ENCODE peak calls at places on chromosomes 16 and 17, in eight cellular contexts. D is PC-3; Q is naive thymus-derived CD4-positive, alpha-beta T cell; N is heart left ventricle; X is GM23248; Z is suprapubic skin; K is neural progenitor cell; F is tibial artery. A is an unnamed sample. For H3K4me1, the result is how much of the 10 kb centered on the place peaks cover.

GRCh38 chr16:2147378-2147777 is 1.0 kb upstream of the RAB26 start:
- DNase-seq in D (no peak), Q (no peak), N (no peak), X (no peak), Z (no peak), K (no peak), F (no peak), A (no peak)

GRCh38 chr17:68515238-68515637 is 3.0 kb downstream of the PRKAR1A start:
- DNase-seq in D (no peak), Q (no peak), N (peak), X (peak), Z (no peak), K (peak), F (no peak), A (no peak)

GRCh38 chr17:39064374-39064773 is 87.1 kb downstream of the PLXDC1 start:
- DNase-seq in D (peak), Q (no peak), N (no peak), X (peak), Z (no peak), K (no peak), F (no peak), A (peak)

GRCh38 chr17:72122002-72122310 is 1.1 kb downstream of the SOX9 start:
- DNase-seq in D (peak), Q (no peak), N (no peak), X (peak), Z (no peak), K (no peak), F (no peak), A (no peak)

GRCh38 chr16:17160285-17160854 is 310.4 kb downstream of the XYLT1 start:
- DNase-seq in D (no peak), Q (no peak), N (no peak), X (peak), Z (no peak), K (peak), F (no peak), A (no peak)

GRCh38 chr16:89905511-89906140 is 13.0 kb upstream of the MC1R start:
- DNase-seq in D (no peak), Q (no peak), N (no peak), X (peak), Z (no peak), K (no peak), F (no peak), A (no peak)

GRCh38 chr16:59899940-59900339 is 1165.8 kb upstream of the GOT2 start:
- DNase-seq in D (no peak), Q (no peak), N (no peak), X (no peak), Z (no peak), K (no peak), F (no peak), A (no peak)

GRCh38 chr16:85353839-85354622 is 241.8 kb upstream of the CIBAR2 start:
- DNase-seq in D (peak), Q (no peak), N (no peak), X (no peak), Z (no peak), K (no peak), F (no peak), A (no peak)

GRCh38 chr16:22325598-22326368 is 28.6 kb downstream of the POLR3E start:
- DNase-seq in D (no peak), Q (no peak), N (no peak), X (no peak), Z (no peak), K (no peak), F (no peak), A (no peak)

GRCh38 chr17:79844869-79845600 is 5.8 kb upstream of the CBX4 start:
- DNase-seq in D (peak), Q (no peak), N (peak), X (peak), Z (no peak), K (peak), F (no peak), A (no peak)
- H3K4me1 ChIP-seq in D (under half), Q (under half), N (under half), X (under half), Z (half or more), K (under half), F (under half), A (under half)

GRCh38 chr17:7379134-7379533 is 1.8 kb upstream of the TNK1 start:
- DNase-seq in D (no peak), Q (no peak), N (no peak), X (no peak), Z (no peak), K (no peak), F (no peak), A (no peak)
- H3K27ac ChIP-seq in D (no peak), Q (no peak), N (no peak), X (no peak), Z (no peak), K (no peak), F (no peak), A (no peak)

DNA sequence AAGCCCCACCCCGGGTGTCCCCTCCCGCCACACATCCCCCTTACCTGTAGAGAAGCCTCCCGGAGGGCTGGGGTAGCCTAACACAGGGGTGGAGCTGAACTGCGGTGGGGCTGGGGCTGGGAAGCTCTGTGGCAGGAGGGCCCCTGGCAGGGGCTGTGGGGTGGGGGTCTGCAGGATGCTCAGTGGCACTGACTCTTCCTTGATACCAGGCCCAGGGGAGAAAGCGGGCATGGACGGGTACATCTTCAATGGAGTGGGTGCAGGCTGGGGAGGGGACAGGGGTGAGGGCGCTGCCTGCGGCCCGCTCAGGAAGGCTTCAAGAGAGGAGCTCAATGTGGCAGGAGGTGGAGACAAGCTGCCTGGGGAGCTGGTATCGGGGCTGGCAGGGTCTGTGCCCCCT is 16.7 kb downstream of the SREBF1 start:
- DNase-seq in D (no peak), Q (no peak), N (no peak), X (no peak), Z (no peak), K (no peak), F (no peak), A (no peak)
- H3K4me1 ChIP-seq in D (half or more), Q (half or more), N (under half), X (under half), Z (half or more), K (under half), F (half or more), A (under half)

GRCh38 chr16:67442581-67443255 is 11.8 kb downstream of the HSD11B2 start:
- DNase-seq in D (no peak), Q (no peak), N (no peak), X (no peak), Z (no peak), K (no peak), F (no peak), A (no peak)

GRCh38 chr16:67441907-67442306 is 11.0 kb downstream of the HSD11B2 start:
- DNase-seq in D (no peak), Q (no peak), N (peak), X (no peak), Z (no peak), K (no peak), F (no peak), A (no peak)

GRCh38 chr16:67438824-67439393 is 8.0 kb downstream of the HSD11B2 start:
- DNase-seq in D (no peak), Q (no peak), N (no peak), X (no peak), Z (no peak), K (no peak), F (no peak), A (no peak)

GRCh38 chr16:67443299-67443698 is 12.4 kb downstream of the HSD11B2 start:
- DNase-seq in D (no peak), Q (no peak), N (peak), X (peak), Z (no peak), K (no peak), F (peak), A (no peak)

DNA sequence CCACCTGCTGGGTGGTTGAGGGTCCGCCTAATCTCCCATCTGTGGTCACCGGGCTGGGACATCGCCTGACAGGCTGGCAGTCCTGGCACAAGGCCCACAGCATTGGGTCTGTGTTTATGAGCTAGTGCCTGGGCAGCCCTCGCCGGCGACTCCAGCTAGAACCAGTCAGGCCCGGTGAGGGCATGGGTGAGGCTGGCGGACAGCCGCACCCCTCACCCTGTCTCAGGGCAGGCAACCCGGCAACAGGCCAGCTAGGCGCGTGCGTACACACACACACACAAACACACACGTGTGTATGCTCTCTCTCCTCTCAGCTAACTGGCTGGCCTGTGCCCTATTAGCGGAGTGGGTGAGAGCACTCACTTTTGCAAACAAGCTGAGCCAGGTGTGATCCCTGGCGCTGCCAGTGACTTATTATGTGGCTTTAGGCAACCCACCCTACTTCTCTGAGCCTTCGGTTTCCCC is 10.4 kb downstream of the HSD11B2 start:
- DNase-seq in D (no peak), Q (no peak), N (peak), X (no peak), Z (peak), K (no peak), F (no peak), A (no peak)
- H3K27ac ChIP-seq in D (no peak), Q (no peak), N (no peak), X (no peak), Z (peak), K (no peak), F (no peak), A (no peak)

GRCh38 chr17:50900383-50900892 is 34.3 kb upstream of the TOB1 start:
- DNase-seq in D (no peak), Q (no peak), N (no peak), X (no peak), Z (no peak), K (no peak), F (no peak), A (no peak)
- H3K4me1 ChIP-seq in D (under half), Q (under half), N (under half), X (under half), Z (under half), K (under half), F (under half), A (under half)

DNA sequence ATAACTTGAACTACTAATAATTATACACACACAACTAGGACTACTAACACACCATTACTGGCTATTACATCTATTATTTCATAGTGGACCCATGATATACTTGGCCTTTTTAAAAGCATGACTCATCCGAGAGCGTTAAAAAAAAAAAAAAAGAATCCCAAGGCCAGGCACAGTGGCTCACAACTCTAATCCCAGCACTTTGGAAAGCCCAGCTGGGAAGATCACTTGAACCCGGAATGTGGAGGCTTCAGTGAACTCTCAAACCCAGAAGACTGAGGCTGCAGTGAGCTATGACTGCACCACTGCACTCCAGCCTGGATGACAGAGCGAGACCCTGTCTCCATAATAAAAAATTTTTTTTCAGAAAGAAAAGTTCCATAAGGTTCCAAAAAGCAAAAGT is 3.1 kb downstream of the GLG1 start:
- DNase-seq in D (peak), Q (no peak), N (no peak), X (peak), Z (no peak), K (no peak), F (peak), A (no peak)
- H3K27ac ChIP-seq in D (no peak), Q (peak), N (no peak), X (no peak), Z (no peak), K (no peak), F (no peak), A (no peak)

GRCh38 chr17:58997756-58998553 is 108.7 kb downstream of the TRIM37 start:
- DNase-seq in D (peak), Q (no peak), N (no peak), X (peak), Z (no peak), K (no peak), F (no peak), A (no peak)
- H3K4me1 ChIP-seq in D (under half), Q (under half), N (under half), X (under half), Z (under half), K (under half), F (under half), A (under half)

GRCh38 chr16:50741225-50741807 is 570 bp upstream of the CYLD start:
- DNase-seq in D (no peak), Q (no peak), N (peak), X (peak), Z (peak), K (peak), F (peak), A (no peak)

GRCh38 chr16:50743575-50744225 is 1.8 kb downstream of the CYLD start:
- DNase-seq in D (no peak), Q (no peak), N (no peak), X (peak), Z (no peak), K (no peak), F (no peak), A (no peak)

GRCh38 chr16:50740747-50741146 is 1.1 kb upstream of the CYLD start:
- DNase-seq in D (no peak), Q (no peak), N (no peak), X (peak), Z (no peak), K (no peak), F (no peak), A (peak)

GRCh38 chr16:50742521-50743150 is 750 bp downstream of the CYLD start:
- DNase-seq in D (peak), Q (peak), N (peak), X (peak), Z (no peak), K (peak), F (peak), A (no peak)

DNA sequence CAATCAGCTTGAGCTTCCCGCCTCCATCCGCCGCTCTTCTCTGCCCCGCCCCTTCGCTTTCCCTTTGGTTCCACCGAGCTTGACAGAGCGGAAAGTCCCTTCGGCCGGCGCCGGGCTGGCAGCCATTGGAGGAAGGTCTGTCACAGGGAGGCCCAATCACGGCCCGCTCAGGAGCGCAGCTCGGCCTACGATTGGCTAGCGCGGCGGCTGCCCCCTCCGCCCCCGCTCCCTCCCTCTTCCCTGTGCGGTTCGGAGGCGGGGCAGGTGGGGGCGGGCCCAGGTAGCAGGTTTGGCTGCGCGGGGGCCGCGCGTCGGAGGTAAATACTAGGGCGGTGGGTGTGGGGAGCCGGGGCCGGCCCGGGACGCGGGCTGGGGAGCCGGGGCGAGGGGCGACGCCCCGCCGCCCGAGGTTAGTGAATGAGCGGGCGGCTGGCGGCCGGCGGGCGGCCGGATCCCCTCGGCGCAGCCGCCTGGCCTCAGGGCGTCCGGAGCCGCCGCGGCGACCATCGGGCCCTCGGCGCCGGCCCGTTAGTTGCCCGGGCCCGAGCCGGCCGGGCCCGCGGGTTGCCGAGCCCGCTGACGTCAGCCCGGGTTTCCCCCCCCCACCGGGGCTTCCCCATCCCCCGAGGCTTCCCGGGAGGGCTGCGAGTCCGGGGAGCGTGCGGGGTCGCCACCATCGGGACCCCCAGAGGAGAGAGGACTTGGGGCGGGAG is at the start of gene CYLD:
- DNase-seq in D (peak), Q (peak), N (peak), X (peak), Z (peak), K (peak), F (peak), A (peak)
- H3K27ac ChIP-seq in D (no peak), Q (peak), N (no peak), X (peak), Z (peak), K (no peak), F (peak), A (peak)

DNA sequence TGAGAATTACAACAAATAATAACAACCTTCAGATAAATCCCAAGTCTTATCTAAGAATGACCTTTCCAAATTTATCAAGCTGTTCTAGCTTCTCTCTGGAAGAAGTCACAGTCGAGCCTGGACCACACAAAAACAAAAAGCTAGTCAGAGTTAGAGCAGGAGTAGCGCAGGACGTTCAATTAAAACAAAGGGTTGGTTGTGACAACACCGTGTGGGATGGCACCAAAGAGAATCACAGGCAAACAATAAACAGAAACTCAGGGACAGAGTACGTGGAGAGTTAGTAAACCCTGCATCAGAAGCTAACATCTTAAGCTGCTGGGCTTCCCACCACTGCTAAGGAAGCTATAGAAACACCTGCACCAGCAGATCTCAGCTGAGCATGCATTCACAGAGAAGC is 23.8 kb downstream of the ARHGAP17 start:
- DNase-seq in D (no peak), Q (no peak), N (no peak), X (no peak), Z (no peak), K (no peak), F (no peak), A (no peak)
- H3K4me1 ChIP-seq in D (half or more), Q (under half), N (half or more), X (half or more), Z (half or more), K (under half), F (half or more), A (half or more)